ENCODE peak calls at places on chromosome 7, in nine cellular contexts. W, O, F, T, L, P, Z, A and R are unnamed samples.

GRCh38 chr7:96013836-96014235 is 241.5 kb downstream of the DYNC1I1 start:
- DNase-seq in Z (no peak), A (no peak), L (no peak), T (no peak), O (no peak), W (no peak), F (no peak), P (no peak), R (no peak)

GRCh38 chr7:133691727-133692450 is 435.3 kb upstream of the LRGUK start:
- DNase-seq in L (peak; percentile 29), Z (no peak), F (no peak), O (no peak), P (no peak), A (no peak), T (no peak), W (no peak), R (no peak)

GRCh38 chr7:54864718-54865117 is 105.7 kb upstream of the SEC61G start:
- DNase-seq in Z (no peak), O (peak; percentile 96), P (no peak), F (no peak), A (no peak), L (no peak), T (no peak), W (no peak), R (no peak)

GRCh38 chr7:519974-520458 is 370 bp upstream of the PDGFA start:
- DNase-seq in F (peak; percentile 82), O (no peak), W (peak; percentile 87), P (peak; percentile 35), A (no peak), L (peak; percentile 64), Z (peak; percentile 33), T (no peak), R (peak; percentile 9)

GRCh38 chr7:29484280-29484679 is 79.4 kb upstream of the PRR15 start:
- DNase-seq in W (no peak), O (no peak), F (no peak), P (no peak), T (no peak), Z (no peak), L (no peak), A (no peak), R (no peak)

GRCh38 chr7:2943851-2944601 is 99.6 kb downstream of the CARD11 start:
- DNase-seq in L (no peak), F (no peak), W (no peak), A (no peak), O (no peak), Z (no peak), P (no peak), T (no peak), R (no peak)

GRCh38 chr7:46969303-46970130 is 612.4 kb downstream of the TNS3 start:
- DNase-seq in F (peak; percentile 68), A (no peak), Z (no peak), O (no peak), P (no peak), T (no peak), L (peak; percentile 19), W (no peak), R (no peak)

GRCh38 chr7:101378808-101379207 is 16.1 kb downstream of the COL26A1 start:
- DNase-seq in F (peak; percentile 83), O (no peak), W (peak; percentile 89), A (no peak), T (peak; percentile 69), P (no peak), L (peak; percentile 47), Z (no peak), R (no peak)

GRCh38 chr7:30660331-30661255 is 21.7 kb downstream of the CRHR2 start:
- DNase-seq in P (no peak), Z (no peak), T (no peak), A (no peak), W (no peak), O (peak; percentile 66), L (no peak), F (no peak), R (no peak)

GRCh38 chr7:23918856-23919255 is 208.8 kb downstream of the STK31 start:
- DNase-seq in O (no peak), W (peak; percentile 33), F (peak; percentile 97), L (no peak), Z (no peak), T (no peak), A (no peak), P (no peak), R (no peak)

GRCh38 chr7:140525741-140526140 is 46.4 kb upstream of the MKRN1 start:
- DNase-seq in L (no peak), T (no peak), P (no peak), W (no peak), O (no peak), Z (peak; percentile 71), A (no peak), F (no peak), R (no peak)

GRCh38 chr7:80427218-80427617 is 84.6 kb downstream of the GNAT3 start:
- DNase-seq in L (no peak), Z (no peak), F (no peak), A (no peak), T (no peak), P (no peak), W (no peak), O (no peak), R (no peak)

GRCh38 chr7:48094861-48095293 is 5.8 kb downstream of the UPP1 start:
- DNase-seq in A (no peak), T (no peak), F (peak; percentile 84), Z (no peak), P (no peak), O (no peak), W (no peak), L (peak; percentile 64), R (no peak)

GRCh38 chr7:99126921-99127553 is 16.9 kb downstream of the SMURF1 start:
- DNase-seq in W (peak; percentile 34), P (no peak), L (peak; percentile 6), F (no peak), Z (no peak), T (no peak), O (no peak), A (peak; percentile 33), R (no peak)

GRCh38 chr7:140506788-140507464 is 27.6 kb upstream of the MKRN1 start:
- DNase-seq in A (no peak), W (peak; percentile 64), O (peak; percentile 38), T (no peak), L (peak; percentile 65), F (peak; percentile 74), Z (no peak), P (peak; percentile 3), R (no peak)

GRCh38 chr7:138898255-138898654 is 82.9 kb downstream of the KIAA1549 start:
- DNase-seq in O (no peak), W (no peak), P (no peak), F (peak; percentile 35), T (no peak), Z (peak; percentile 55), A (peak; percentile 13), L (no peak), R (peak; percentile 67)

GRCh38 chr7:51084121-51084520 is 232.5 kb downstream of the COBL start:
- DNase-seq in Z (no peak), F (no peak), A (no peak), P (no peak), L (no peak), W (no peak), O (no peak), T (no peak), R (no peak)

GRCh38 chr7:54858008-54858692 is 99.1 kb upstream of the SEC61G start:
- DNase-seq in W (peak; percentile 28), Z (no peak), A (no peak), T (no peak), P (no peak), O (peak; percentile 60), F (no peak), L (no peak), R (no peak)

GRCh38 chr7:44134943-44135628 is 6.0 kb downstream of the MYL7 start:
- DNase-seq in P (no peak), Z (no peak), O (no peak), T (no peak), W (no peak), A (no peak), L (no peak), F (peak; percentile 56), R (no peak)

GRCh38 chr7:2202361-2202761 is 30.4 kb downstream of the MAD1L1 start:
- DNase-seq in O (no peak), W (peak; percentile 23), P (no peak), A (no peak), F (no peak), T (peak; percentile 44), Z (no peak), L (no peak), R (no peak)

GRCh38 chr7:43444711-43445578 is 138.0 kb upstream of the STK17A start:
- DNase-seq in A (no peak), P (no peak), F (no peak), Z (no peak), W (no peak), O (no peak), L (no peak), T (no peak), R (no peak)

GRCh38 chr7:87875151-87876039 is 765 bp downstream of the SLC25A40 start:
- DNase-seq in L (peak; percentile 6), A (no peak), T (peak; percentile 70), F (no peak), W (peak; percentile 59), Z (peak; percentile 29), O (no peak), P (no peak), R (no peak)

GRCh38 chr7:158126661-158127060 is 461.0 kb downstream of the PTPRN2 start:
- DNase-seq in W (no peak), O (no peak), T (no peak), F (no peak), Z (no peak), L (no peak), A (no peak), P (no peak), R (no peak)

GRCh38 chr7:158431941-158432347 is 155.7 kb downstream of the PTPRN2 start:
- DNase-seq in A (no peak), W (no peak), T (no peak), F (peak; percentile 80), Z (no peak), L (no peak), O (peak; percentile 47), P (no peak), R (no peak)

GRCh38 chr7:117750612-117751563 is 122.4 kb downstream of the CTTNBP2 start:
- DNase-seq in O (no peak), T (no peak), F (peak; percentile 46), P (peak; percentile 0), L (peak; percentile 7), Z (no peak), A (no peak), W (peak; percentile 59), R (peak; percentile 43)

GRCh38 chr7:132311747-132312146 is 264.5 kb downstream of the PLXNA4 start:
- DNase-seq in Z (no peak), T (no peak), F (peak; percentile 35), O (no peak), L (no peak), W (no peak), P (no peak), A (no peak), R (no peak)

GRCh38 chr7:82358009-82358578 is 85.5 kb downstream of the CACNA2D1 start:
- DNase-seq in F (no peak), T (no peak), Z (no peak), P (no peak), O (no peak), L (no peak), W (no peak), A (no peak), R (no peak)

GRCh38 chr7:93160410-93160809 is 12.2 kb upstream of the SAMD9L start:
- DNase-seq in A (no peak), F (no peak), L (no peak), W (no peak), P (no peak), Z (no peak), T (no peak), O (no peak), R (no peak)

GRCh38 chr7:124275411-124275810 is 242.5 kb upstream of the TMEM229A start:
- DNase-seq in L (no peak), Z (no peak), W (peak; percentile 37), O (no peak), A (no peak), F (no peak), T (no peak), P (no peak), R (no peak)

GRCh38 chr7:44415510-44415909 is 74.9 kb downstream of the NUDCD3 start:
- DNase-seq in P (no peak), F (peak; percentile 19), T (no peak), O (no peak), Z (peak; percentile 8), A (no peak), W (no peak), L (no peak), R (no peak)

GRCh38 chr7:44073664-44074348 is 8.4 kb upstream of the PGAM2 start:
- DNase-seq in F (peak; percentile 43), W (peak; percentile 52), L (peak; percentile 67), P (no peak), Z (peak; percentile 48), T (peak; percentile 86), O (no peak), A (no peak), R (peak; percentile 82)